ENCODE peak calls at places on chromosomes 12 and 14, in five cellular contexts. One of them, this sample, is unnamed.

GRCh38 chr12:9244894-9245293 is 36.7 kb upstream of the PZP start:
- DNase-seq in T-cell: no peak
- DNase-seq in stimulated activated naive B cell treated with anti-CD40 and anti-IgM and Interleukin-4, amounts not matched to agents 10 μg/mL and 1 μg/mL and 100 μg/mL, for 72 hours: peak
- DNase-seq in endothelial cell: no peak
- DNase-seq in T-helper 17 cell: no peak
- DNase-seq in this sample: no peak

GRCh38 chr12:44154128-44154527 is 318.2 kb downstream of the TMEM117 start:
- DNase-seq in T-cell: no peak
- DNase-seq in stimulated activated naive B cell treated with anti-CD40 and anti-IgM and Interleukin-4, amounts not matched to agents 10 μg/mL and 1 μg/mL and 100 μg/mL, for 72 hours: no peak
- DNase-seq in endothelial cell: no peak
- DNase-seq in T-helper 17 cell: no peak
- DNase-seq in this sample: peak

GRCh38 chr12:12641650-12642049 is 30.0 kb downstream of the CREBL2 start:
- DNase-seq in T-cell: no peak
- DNase-seq in stimulated activated naive B cell treated with anti-CD40 and anti-IgM and Interleukin-4, amounts not matched to agents 10 μg/mL and 1 μg/mL and 100 μg/mL, for 72 hours: no peak
- DNase-seq in endothelial cell: no peak
- DNase-seq in T-helper 17 cell: no peak
- DNase-seq in this sample: no peak

GRCh38 chr12:110641512-110641911 is 27.6 kb downstream of the TCTN1 start:
- DNase-seq in T-cell: no peak
- DNase-seq in stimulated activated naive B cell treated with anti-CD40 and anti-IgM and Interleukin-4, amounts not matched to agents 10 μg/mL and 1 μg/mL and 100 μg/mL, for 72 hours: no peak
- DNase-seq in endothelial cell: no peak
- DNase-seq in T-helper 17 cell: no peak
- DNase-seq in this sample: peak

GRCh38 chr12:27382126-27382795 is 49.6 kb downstream of the BMAL2 start:
- DNase-seq in T-cell: no peak
- DNase-seq in stimulated activated naive B cell treated with anti-CD40 and anti-IgM and Interleukin-4, amounts not matched to agents 10 μg/mL and 1 μg/mL and 100 μg/mL, for 72 hours: no peak
- DNase-seq in endothelial cell: no peak
- DNase-seq in T-helper 17 cell: no peak
- DNase-seq in this sample: peak

GRCh38 chr12:112236786-112237185 is 111.4 kb downstream of the TRAFD1 start:
- DNase-seq in T-cell: no peak
- DNase-seq in stimulated activated naive B cell treated with anti-CD40 and anti-IgM and Interleukin-4, amounts not matched to agents 10 μg/mL and 1 μg/mL and 100 μg/mL, for 72 hours: no peak
- DNase-seq in endothelial cell: no peak
- DNase-seq in T-helper 17 cell: no peak
- DNase-seq in this sample: no peak

GRCh38 chr14:104337381-104337780 is 199.0 kb downstream of the KIF26A start:
- DNase-seq in T-cell: no peak
- DNase-seq in stimulated activated naive B cell treated with anti-CD40 and anti-IgM and Interleukin-4, amounts not matched to agents 10 μg/mL and 1 μg/mL and 100 μg/mL, for 72 hours: no peak
- DNase-seq in endothelial cell: no peak
- DNase-seq in T-helper 17 cell: no peak
- DNase-seq in this sample: no peak

GRCh38 chr14:59870277-59871165 is at the start of gene RTN1:
- DNase-seq in T-cell: no peak
- DNase-seq in stimulated activated naive B cell treated with anti-CD40 and anti-IgM and Interleukin-4, amounts not matched to agents 10 μg/mL and 1 μg/mL and 100 μg/mL, for 72 hours: no peak
- DNase-seq in endothelial cell: peak
- DNase-seq in T-helper 17 cell: no peak
- DNase-seq in this sample: peak

GRCh38 chr12:107351716-107352115 is 258.4 kb upstream of the CRY1 start:
- DNase-seq in T-cell: no peak
- DNase-seq in stimulated activated naive B cell treated with anti-CD40 and anti-IgM and Interleukin-4, amounts not matched to agents 10 μg/mL and 1 μg/mL and 100 μg/mL, for 72 hours: no peak
- DNase-seq in endothelial cell: no peak
- DNase-seq in T-helper 17 cell: no peak
- DNase-seq in this sample: peak

GRCh38 chr12:16347391-16348298 is at the start of gene MGST1:
- DNase-seq in T-cell: no peak
- DNase-seq in stimulated activated naive B cell treated with anti-CD40 and anti-IgM and Interleukin-4, amounts not matched to agents 10 μg/mL and 1 μg/mL and 100 μg/mL, for 72 hours: no peak
- DNase-seq in endothelial cell: peak
- DNase-seq in T-helper 17 cell: no peak
- DNase-seq in this sample: peak

GRCh38 chr12:26906704-26907103 is 31.1 kb downstream of the INTS13 start:
- DNase-seq in T-cell: no peak
- DNase-seq in stimulated activated naive B cell treated with anti-CD40 and anti-IgM and Interleukin-4, amounts not matched to agents 10 μg/mL and 1 μg/mL and 100 μg/mL, for 72 hours: no peak
- DNase-seq in endothelial cell: no peak
- DNase-seq in T-helper 17 cell: no peak
- DNase-seq in this sample: no peak

GRCh38 chr12:100566887-100567637 is 6.4 kb upstream of the GAS2L3 start:
- DNase-seq in T-cell: no peak
- DNase-seq in stimulated activated naive B cell treated with anti-CD40 and anti-IgM and Interleukin-4, amounts not matched to agents 10 μg/mL and 1 μg/mL and 100 μg/mL, for 72 hours: peak
- DNase-seq in endothelial cell: no peak
- DNase-seq in T-helper 17 cell: no peak
- DNase-seq in this sample: no peak

GRCh38 chr12:48965447-48965846 is 6.1 kb downstream of the WNT10B start:
- DNase-seq in T-cell: no peak
- DNase-seq in stimulated activated naive B cell treated with anti-CD40 and anti-IgM and Interleukin-4, amounts not matched to agents 10 μg/mL and 1 μg/mL and 100 μg/mL, for 72 hours: no peak
- DNase-seq in endothelial cell: no peak
- DNase-seq in T-helper 17 cell: no peak
- DNase-seq in this sample: no peak

GRCh38 chr12:29264424-29264823 is 115.3 kb downstream of the FAR2 start:
- DNase-seq in T-cell: no peak
- DNase-seq in stimulated activated naive B cell treated with anti-CD40 and anti-IgM and Interleukin-4, amounts not matched to agents 10 μg/mL and 1 μg/mL and 100 μg/mL, for 72 hours: no peak
- DNase-seq in endothelial cell: no peak
- DNase-seq in T-helper 17 cell: no peak
- DNase-seq in this sample: no peak

GRCh38 chr12:1643056-1643455 is 14.0 kb downstream of the WNT5B start:
- DNase-seq in T-cell: no peak
- DNase-seq in stimulated activated naive B cell treated with anti-CD40 and anti-IgM and Interleukin-4, amounts not matched to agents 10 μg/mL and 1 μg/mL and 100 μg/mL, for 72 hours: no peak
- DNase-seq in endothelial cell: no peak
- DNase-seq in T-helper 17 cell: no peak
- DNase-seq in this sample: no peak

GRCh38 chr14:56172571-56172971 is 54.4 kb downstream of the PELI2 start:
- DNase-seq in T-cell: no peak
- DNase-seq in stimulated activated naive B cell treated with anti-CD40 and anti-IgM and Interleukin-4, amounts not matched to agents 10 μg/mL and 1 μg/mL and 100 μg/mL, for 72 hours: no peak
- DNase-seq in endothelial cell: no peak
- DNase-seq in T-helper 17 cell: no peak
- DNase-seq in this sample: peak

GRCh38 chr14:24399981-24400718 is 1.3 kb downstream of the NYNRIN start:
- DNase-seq in T-cell: no peak
- DNase-seq in stimulated activated naive B cell treated with anti-CD40 and anti-IgM and Interleukin-4, amounts not matched to agents 10 μg/mL and 1 μg/mL and 100 μg/mL, for 72 hours: no peak
- DNase-seq in endothelial cell: no peak
- DNase-seq in T-helper 17 cell: no peak
- DNase-seq in this sample: no peak

GRCh38 chr12:3313066-3313465 is 177.9 kb upstream of the PRMT8 start:
- DNase-seq in T-cell: no peak
- DNase-seq in stimulated activated naive B cell treated with anti-CD40 and anti-IgM and Interleukin-4, amounts not matched to agents 10 μg/mL and 1 μg/mL and 100 μg/mL, for 72 hours: no peak
- DNase-seq in endothelial cell: no peak
- DNase-seq in T-helper 17 cell: no peak
- DNase-seq in this sample: peak

GRCh38 chr14:66403183-66403582 is 83.0 kb upstream of the CCDC196 start:
- DNase-seq in T-cell: no peak
- DNase-seq in stimulated activated naive B cell treated with anti-CD40 and anti-IgM and Interleukin-4, amounts not matched to agents 10 μg/mL and 1 μg/mL and 100 μg/mL, for 72 hours: no peak
- DNase-seq in endothelial cell: no peak
- DNase-seq in T-helper 17 cell: no peak
- DNase-seq in this sample: peak

GRCh38 chr14:35336171-35337073 is 44.2 kb downstream of the PSMA6 start:
- DNase-seq in T-cell: no peak
- DNase-seq in stimulated activated naive B cell treated with anti-CD40 and anti-IgM and Interleukin-4, amounts not matched to agents 10 μg/mL and 1 μg/mL and 100 μg/mL, for 72 hours: no peak
- DNase-seq in endothelial cell: peak
- DNase-seq in T-helper 17 cell: no peak
- DNase-seq in this sample: peak

GRCh38 chr12:116808113-116808786 is 70.1 kb downstream of the RNFT2 start:
- DNase-seq in T-cell: no peak
- DNase-seq in stimulated activated naive B cell treated with anti-CD40 and anti-IgM and Interleukin-4, amounts not matched to agents 10 μg/mL and 1 μg/mL and 100 μg/mL, for 72 hours: no peak
- DNase-seq in endothelial cell: no peak
- DNase-seq in T-helper 17 cell: no peak
- DNase-seq in this sample: no peak

This sample was measured in iris pigment epithelial cell.